ENCODE peak calls at places on chromosomes 3 and 15, in ten cellular contexts. T is adrenal gland, U is uterus, M is mammary epithelial cell, G is GM23338, J is GM23248, W is H1, P is heart left ventricle, D is right cardiac atrium, C is ovary. L is an unnamed sample.

GRCh38 chr15:29569533-29570092 is 252.7 kb downstream of the TJP1 start:
- DNase-seq in C (no peak), D (no peak), U (no peak), W (no peak), T (no peak), P (no peak), J (no peak), G (peak; percentile 60), M (no peak), L (no peak)

GRCh38 chr15:32824777-32825176 is 107.0 kb downstream of the GREM1 start:
- DNase-seq in J (peak; percentile 92), T (no peak), U (no peak), P (no peak), M (peak; percentile 51), D (no peak), G (no peak), W (no peak), C (no peak), L (peak; percentile 89)

GRCh38 chr15:101184830-101185229 is 67.0 kb downstream of the CHSY1 start:
- DNase-seq in W (no peak), G (no peak), C (no peak), T (no peak), J (no peak), U (no peak), D (no peak), M (no peak), P (no peak), L (no peak)

GRCh38 chr15:70257573-70258220 is 160.0 kb upstream of the TLE3 start:
- DNase-seq in C (no peak), P (peak; percentile 49), J (no peak), D (no peak), M (no peak), G (no peak), W (no peak), U (no peak), T (no peak), L (no peak)

GRCh38 chr15:42155546-42156265 is 730 bp downstream of the PLA2G4F start:
- DNase-seq in U (no peak), J (no peak), C (no peak), T (no peak), M (peak; percentile 32), W (no peak), D (no peak), P (no peak), G (no peak), L (no peak)

GRCh38 chr15:92393994-92394326 is 279 bp downstream of the ST8SIA2 start:
- DNase-seq in D (no peak), J (no peak), U (no peak), C (no peak), W (no peak), M (no peak), T (peak; percentile 14), P (no peak), G (peak; percentile 64), L (no peak)

GRCh38 chr3:37686225-37686624 is 175.5 kb upstream of the CTDSPL start:
- DNase-seq in J (no peak), T (no peak), D (no peak), P (no peak), W (no peak), C (no peak), M (no peak), U (no peak), G (peak; percentile 40), L (no peak)

GRCh38 chr3:31531465-31531991 is 1.2 kb upstream of the STT3B start:
- DNase-seq in W (no peak), G (no peak), M (no peak), D (no peak), P (no peak), J (no peak), C (no peak), T (no peak), U (no peak), L (no peak)

GRCh38 chr3:129526121-129526900 is 2.1 kb upstream of the RHO start:
- DNase-seq in D (peak; percentile 10), T (no peak), W (no peak), P (no peak), M (no peak), G (no peak), U (no peak), J (peak; percentile 11), C (no peak), L (no peak)

GRCh38 chr3:37688756-37689155 is 172.9 kb upstream of the CTDSPL start:
- DNase-seq in D (no peak), M (peak; percentile 3), W (no peak), J (no peak), U (no peak), T (no peak), C (no peak), P (no peak), G (no peak), L (no peak)

GRCh38 chr3:123026551-123027291 is 842 bp downstream of the SEMA5B start:
- DNase-seq in T (peak; percentile 56), D (peak; percentile 68), G (peak; percentile 87), M (peak; percentile 9), P (peak; percentile 41), U (peak; percentile 35), C (peak; percentile 33), W (no peak), J (peak; percentile 44), L (no peak)

GRCh38 chr3:153161714-153162512 is at the start of gene RAP2B:
- DNase-seq in G (peak; percentile 96), C (peak; percentile 96), J (peak; percentile 98), T (peak; percentile 98), D (peak; percentile 99), P (peak; percentile 97), W (peak; percentile 82), U (peak; percentile 97), M (peak; percentile 98), L (peak; percentile 95)

DNA sequence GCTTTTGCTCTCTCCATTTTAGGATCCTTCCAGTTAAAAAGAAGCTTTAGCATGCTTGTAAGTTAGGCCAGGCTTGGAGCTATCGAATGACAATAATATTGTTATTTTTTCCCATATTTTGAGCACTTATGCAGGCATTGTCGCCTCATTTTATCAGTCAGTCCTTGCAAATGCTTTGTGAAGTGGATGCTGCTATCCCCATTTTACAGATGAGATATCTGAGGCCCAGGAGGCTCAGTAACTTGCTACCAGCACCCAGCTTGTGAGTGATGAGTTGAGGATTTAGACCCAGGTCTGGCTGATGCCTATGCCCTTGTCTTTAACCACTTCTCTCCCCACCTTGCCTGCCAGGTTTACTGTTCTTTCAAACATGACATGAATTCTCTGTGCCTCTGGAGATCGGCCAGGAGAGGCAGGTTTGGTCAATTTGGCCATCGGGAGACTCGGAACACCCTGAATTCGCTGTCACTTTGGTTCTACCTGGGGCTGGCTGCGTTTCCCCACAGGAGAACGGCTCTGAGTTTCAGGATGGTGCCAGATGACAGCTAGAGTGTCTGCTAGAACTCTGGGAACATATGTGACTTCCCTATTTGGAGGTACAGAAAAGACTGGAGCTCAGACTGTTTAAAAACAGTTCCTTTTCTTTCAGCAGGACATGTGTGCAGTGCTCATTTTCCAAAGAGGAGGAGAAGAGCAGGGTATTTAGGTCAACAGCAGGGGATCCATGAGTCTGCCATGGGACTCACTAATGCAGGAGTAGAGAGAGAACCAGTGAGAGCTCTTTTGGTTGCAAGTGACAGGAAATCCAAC is 25.4 kb upstream of the ZNF710 start:
- DNase-seq in C (no peak), M (no peak), J (no peak), W (no peak), U (no peak), G (no peak), D (no peak), T (no peak), P (no peak), L (no peak)
- H3K4me1 ChIP-seq in C (no peaks in the 10 kb centered on the region), M (no peaks in the 10 kb centered on the region), J (no peaks in the 10 kb centered on the region), W (no peaks in the 10 kb centered on the region), U (no peaks in the 10 kb centered on the region), G (no peaks in the 10 kb centered on the region), D (no peaks in the 10 kb centered on the region), T (no peaks in the 10 kb centered on the region), P (no peaks in the 10 kb centered on the region), L (no peaks in the 10 kb centered on the region)

DNA sequence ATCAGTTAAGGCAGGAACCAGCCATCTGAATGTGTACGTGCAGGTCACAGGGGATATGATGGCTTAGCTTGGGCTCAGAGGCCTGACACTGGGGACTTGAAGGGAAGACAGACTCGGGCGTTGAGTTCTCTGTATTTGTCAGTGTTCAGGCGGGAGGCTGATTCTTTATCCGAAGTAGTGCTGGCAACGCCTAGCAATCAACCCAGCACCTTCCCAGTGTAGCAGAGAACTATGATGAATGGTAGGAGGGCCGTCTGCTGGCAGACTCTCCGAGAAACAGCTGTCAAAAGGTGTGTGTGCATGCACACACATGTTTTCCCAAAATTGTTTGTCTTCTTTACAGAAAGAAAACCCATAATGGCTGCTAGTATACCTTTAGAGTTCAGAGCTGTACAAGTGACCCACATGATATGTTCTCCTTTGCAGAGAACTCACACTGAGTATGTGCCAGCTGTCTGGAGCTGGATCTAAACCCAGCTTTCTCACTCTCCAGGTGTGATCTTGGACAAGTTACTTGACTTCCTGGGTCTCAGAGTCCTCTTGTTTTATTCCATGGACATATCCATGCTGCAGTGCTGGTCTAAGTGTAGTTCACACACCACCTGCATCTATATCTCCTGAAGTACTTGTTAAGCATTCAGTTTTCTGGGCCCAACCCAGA is 74.5 kb upstream of the LARS2 start:
- DNase-seq in P (no peak), T (no peak), D (no peak), J (no peak), U (no peak), C (no peak), M (no peak), G (no peak), W (no peak), L (no peak)
- H3K27ac ChIP-seq in P (no peak overlapping the region), T (no peak overlapping the region), D (no peak overlapping the region), J (no peak overlapping the region), U (no peak overlapping the region), C (no peak overlapping the region), M (no peak overlapping the region), G (peak overlapping the region; percentile 95), W (no peak overlapping the region), L (no peak overlapping the region)

DNA sequence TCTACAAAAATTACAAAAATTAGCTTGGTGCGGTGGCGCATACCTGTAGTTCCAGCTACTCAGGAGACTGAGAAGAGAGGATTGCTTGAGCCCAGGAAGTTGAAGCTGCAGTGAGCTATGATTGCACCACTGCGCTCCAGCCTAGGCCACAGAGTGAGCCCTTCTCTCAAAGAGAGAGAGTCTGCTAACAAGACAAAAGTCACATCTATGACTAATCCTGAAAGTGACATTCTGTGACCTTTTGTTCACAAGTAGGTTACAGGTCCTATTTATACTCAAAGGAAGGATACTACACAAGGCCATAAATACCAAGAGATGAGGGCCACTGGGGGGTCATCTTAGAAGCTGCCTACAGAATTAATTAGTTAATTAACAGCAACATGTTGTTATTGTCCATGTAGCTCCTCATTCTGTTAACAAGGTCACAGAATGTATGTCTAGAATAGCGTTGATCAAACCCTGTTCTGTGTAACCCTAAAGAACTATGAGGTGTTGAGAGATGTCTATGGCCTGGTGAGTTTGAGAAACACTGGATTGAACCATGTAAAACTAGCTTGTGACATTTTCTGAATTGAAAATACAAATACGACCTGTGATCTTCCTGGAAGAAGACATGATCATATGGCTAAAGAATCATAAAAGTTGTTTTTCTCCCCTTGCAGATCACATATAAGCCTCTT is 97.0 kb downstream of the SAMMSON start:
- DNase-seq in M (no peak), U (no peak), P (no peak), D (no peak), W (no peak), T (no peak), C (no peak), J (no peak), G (no peak), L (no peak)
- H3K4me1 ChIP-seq in M (no peaks in the 10 kb centered on the region), U (no peaks in the 10 kb centered on the region), P (no peaks in the 10 kb centered on the region), D (no peaks in the 10 kb centered on the region), W (no peaks in the 10 kb centered on the region), T (no peaks in the 10 kb centered on the region), C (no peaks in the 10 kb centered on the region), J (no peaks in the 10 kb centered on the region), G (no peaks in the 10 kb centered on the region), L (no peaks in the 10 kb centered on the region)

GRCh38 chr3:119148493-119149180 is 2.7 kb downstream of the TEX55 start:
- DNase-seq in D (no peak), G (no peak), C (no peak), M (peak; percentile 62), P (no peak), T (no peak), U (no peak), W (no peak), J (peak; percentile 69), L (no peak)
- H3K27ac ChIP-seq in D (no peak overlapping the region), G (no peak overlapping the region), C (no peak overlapping the region), M (no peak overlapping the region), P (no peak overlapping the region), T (no peak overlapping the region), U (no peak overlapping the region), W (no peak overlapping the region), J (peak overlapping the region; percentile 56), L (no peak overlapping the region)

L was measured in SJSA1.